ENCODE peak calls at places on chromosomes 11 and 22, in ten cellular contexts. P is progenitor cell of endocrine pancreas, D is cardiac fibroblast, G is esophagus squamous epithelium, O is psoas muscle, Y is endothelial cell of umbilical vein, L is RWPE1, N is lower lobe of right lung, V is endothelial cell, Q is nephron progenitor cell. A is an unnamed sample.

GRCh38 chr22:42966389-42966998 is 48.5 kb downstream of the PACSIN2 start:
- DNase-seq in P (no peak), D (no peak), G (no peak), O (no peak), Y (no peak), L (no peak), N (no peak), V (no peak), Q (no peak), A (no peak)

GRCh38 chr11:102346456-102346747 is 612 bp upstream of the BIRC2 start:
- DNase-seq in P (no peak), D (no peak), G (no peak), O (no peak), Y (peak; percentile 79), L (no peak), N (no peak), V (no peak), Q (no peak), A (no peak)

GRCh38 chr11:8262552-8263108 is 1.0 kb downstream of the LMO1 start:
- DNase-seq in P (peak; percentile 37), D (peak; percentile 47), G (no peak), O (peak; percentile 66), Y (peak; percentile 31), L (peak; percentile 44), N (peak; percentile 49), V (peak; percentile 54), Q (peak; percentile 85), A (no peak)

GRCh38 chr22:24423519-24424000 is 3.8 kb upstream of the ADORA2A start:
- DNase-seq in P (peak; percentile 65), D (peak; percentile 33), G (no peak), O (peak; percentile 66), Y (peak; percentile 44), L (peak; percentile 43), N (peak; percentile 82), V (peak; percentile 79), Q (peak; percentile 82), A (peak; percentile 72)

GRCh38 chr11:114256176-114256897 is 39.9 kb upstream of the NNMT start:
- DNase-seq in P (no peak), D (no peak), G (no peak), O (no peak), Y (no peak), L (no peak), N (no peak), V (no peak), Q (no peak), A (no peak)

GRCh38 chr11:117538731-117539130 is 211.1 kb downstream of the CEP164 start:
- DNase-seq in P (no peak), D (no peak), G (no peak), O (no peak), Y (no peak), L (no peak), N (no peak), V (no peak), Q (peak; percentile 33), A (no peak)

GRCh38 chr11:96149743-96150555 is 193.0 kb downstream of the MAML2 start:
- DNase-seq in P (no peak), D (peak; percentile 58), G (no peak), O (no peak), Y (no peak), L (no peak), N (no peak), V (no peak), Q (no peak), A (no peak)

GRCh38 chr11:123452799-123453198 is 22.7 kb downstream of the GRAMD1B start:
- DNase-seq in P (no peak), D (no peak), G (no peak), O (no peak), Y (no peak), L (no peak), N (no peak), V (no peak), Q (no peak), A (no peak)

GRCh38 chr11:3913921-3914320 is 58.5 kb downstream of the STIM1 start:
- DNase-seq in P (no peak), D (no peak), G (no peak), O (no peak), Y (no peak), L (no peak), N (no peak), V (no peak), Q (no peak), A (no peak)

GRCh38 chr11:104225047-104225446 is 61.1 kb upstream of the PDGFD start:
- DNase-seq in P (no peak), D (no peak), G (no peak), O (no peak), Y (no peak), L (no peak), N (no peak), V (no peak), Q (no peak), A (no peak)

GRCh38 chr11:112453601-112454577 is 193.2 kb upstream of the PLET1 start:
- DNase-seq in P (no peak), D (peak; percentile 46), G (no peak), O (peak; percentile 19), Y (peak; percentile 24), L (peak; percentile 55), N (peak; percentile 55), V (peak; percentile 51), Q (peak; percentile 21), A (no peak)

GRCh38 chr22:45510376-45511232 is 7.9 kb downstream of the FBLN1 start:
- DNase-seq in P (no peak), D (no peak), G (no peak), O (no peak), Y (no peak), L (no peak), N (no peak), V (no peak), Q (no peak), A (no peak)

GRCh38 chr11:66958232-66958955 is at the start of gene PC:
- DNase-seq in P (peak; percentile 98), D (peak; percentile 100), G (peak; percentile 93), O (peak; percentile 100), Y (peak; percentile 100), L (peak; percentile 99), N (peak; percentile 100), V (peak; percentile 98), Q (peak; percentile 99), A (peak; percentile 92)
- TF ChIP-seq CTCF in P (no peak), D (no peak), G (no peak), O (no peak), Y (no peak), L (no peak), N (no peak), V (no peak), Q (no peak), A (no peak)

GRCh38 chr11:22173532-22173931 is 19.4 kb upstream of the ANO5 start:
- DNase-seq in P (no peak), D (no peak), G (no peak), O (no peak), Y (no peak), L (no peak), N (no peak), V (no peak), Q (no peak), A (no peak)

GRCh38 chr11:22165799-22166548 is 26.9 kb upstream of the ANO5 start:
- DNase-seq in P (no peak), D (no peak), G (no peak), O (no peak), Y (no peak), L (no peak), N (no peak), V (no peak), Q (no peak), A (no peak)

GRCh38 chr11:22165087-22165486 is 27.8 kb upstream of the ANO5 start:
- DNase-seq in P (no peak), D (no peak), G (no peak), O (no peak), Y (no peak), L (no peak), N (no peak), V (no peak), Q (no peak), A (no peak)

DNA sequence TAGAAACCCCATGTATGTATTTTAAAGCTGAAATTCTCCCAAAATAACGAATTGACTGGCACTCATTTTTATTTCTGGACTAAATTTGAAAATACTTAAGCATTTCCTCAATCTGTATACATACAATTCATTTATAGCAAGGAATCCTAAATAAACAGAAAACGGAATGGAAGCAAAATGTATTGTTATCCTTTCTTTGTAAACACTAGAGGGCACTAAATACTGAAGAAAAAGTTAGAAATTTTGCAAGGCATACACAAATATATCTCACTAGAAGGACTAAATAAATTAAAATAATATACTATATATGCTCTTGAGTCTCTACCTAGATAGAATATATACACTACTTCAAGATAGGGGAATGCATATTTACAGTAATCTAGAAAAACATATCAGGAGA is 23.1 kb upstream of the ANO5 start:
- DNase-seq in P (no peak), D (peak; percentile 9), G (no peak), O (no peak), Y (no peak), L (no peak), N (no peak), V (no peak), Q (no peak), A (no peak)
- TF ChIP-seq CTCF in P (peak; percentile 53), D (peak; percentile 23), G (no peak), O (peak; percentile 55), Y (no peak), L (peak; percentile 36), N (peak; percentile 33), V (peak; percentile 29), Q (peak; percentile 50), A (no peak)

GRCh38 chr11:89433278-89433677 is 57.9 kb downstream of the NOX4 start:
- DNase-seq in P (no peak), D (no peak), G (no peak), O (no peak), Y (no peak), L (no peak), N (no peak), V (no peak), Q (no peak), A (no peak)

GRCh38 chr11:89436071-89436470 is 55.1 kb downstream of the NOX4 start:
- DNase-seq in P (no peak), D (peak; percentile 72), G (no peak), O (no peak), Y (peak; percentile 26), L (no peak), N (no peak), V (no peak), Q (peak; percentile 20), A (no peak)

GRCh38 chr11:89442801-89443200 is 48.4 kb downstream of the NOX4 start:
- DNase-seq in P (no peak), D (no peak), G (no peak), O (no peak), Y (peak; percentile 72), L (no peak), N (no peak), V (no peak), Q (no peak), A (no peak)

GRCh38 chr11:89441606-89442005 is 49.6 kb downstream of the NOX4 start:
- DNase-seq in P (no peak), D (no peak), G (no peak), O (no peak), Y (peak; percentile 74), L (no peak), N (no peak), V (no peak), Q (no peak), A (no peak)

GRCh38 chr11:89437317-89437716 is 53.9 kb downstream of the NOX4 start:
- DNase-seq in P (no peak), D (peak; percentile 1), G (no peak), O (no peak), Y (no peak), L (no peak), N (no peak), V (no peak), Q (no peak), A (no peak)
- TF ChIP-seq CTCF in P (no peak), D (no peak), G (no peak), O (no peak), Y (no peak), L (no peak), N (no peak), V (no peak), Q (no peak), A (no peak)

GRCh38 chr11:115784796-115785521 is 280.7 kb upstream of the CADM1 start:
- DNase-seq in P (no peak), D (no peak), G (no peak), O (no peak), Y (no peak), L (no peak), N (no peak), V (no peak), Q (no peak), A (no peak)
- TF ChIP-seq CTCF in P (no peak), D (no peak), G (no peak), O (no peak), Y (no peak), L (no peak), N (no peak), V (no peak), Q (no peak), A (no peak)